ENCODE peak calls at places on chromosomes 3 and 15, in four cellular contexts. One of them, this sample, is unnamed.

GRCh38 chr3:39718674-39719595 is 90.5 kb upstream of the MYRIP start:
- DNase-seq in stimulated activated CD8-positive, alpha-beta memory T cell treated with anti-CD3 and anti-CD28 coated beads, Interleukin-4, amount 100 ng/mL, for 4 hours: no peak
- DNase-seq in smooth muscle cell of the brain vasculature: no peak
- DNase-seq in NCI-H2081: no peak
- DNase-seq in this sample: peak

GRCh38 chr15:38972831-38973230 is 408.2 kb upstream of the RASGRP1 start:
- DNase-seq in NCI-H2081: no peak
- DNase-seq in stimulated activated CD8-positive, alpha-beta memory T cell treated with anti-CD3 and anti-CD28 coated beads, Interleukin-4, amount 100 ng/mL, for 4 hours: no peak
- DNase-seq in smooth muscle cell of the brain vasculature: no peak
- DNase-seq in this sample: peak

GRCh38 chr3:150138824-150139223 is 168.1 kb upstream of the PFN2 start:
- DNase-seq in smooth muscle cell of the brain vasculature: no peak
- DNase-seq in NCI-H2081: no peak
- DNase-seq in stimulated activated CD8-positive, alpha-beta memory T cell treated with anti-CD3 and anti-CD28 coated beads, Interleukin-4, amount 100 ng/mL, for 4 hours: no peak
- DNase-seq in this sample: no peak

GRCh38 chr3:12405432-12406272 is 78.6 kb upstream of the TSEN2 start:
- DNase-seq in stimulated activated CD8-positive, alpha-beta memory T cell treated with anti-CD3 and anti-CD28 coated beads, Interleukin-4, amount 100 ng/mL, for 4 hours: no peak
- DNase-seq in smooth muscle cell of the brain vasculature: peak
- DNase-seq in NCI-H2081: no peak
- DNase-seq in this sample: no peak

GRCh38 chr15:85625856-85626255 is 168.9 kb downstream of the KLHL25 start:
- DNase-seq in stimulated activated CD8-positive, alpha-beta memory T cell treated with anti-CD3 and anti-CD28 coated beads, Interleukin-4, amount 100 ng/mL, for 4 hours: no peak
- DNase-seq in NCI-H2081: no peak
- DNase-seq in smooth muscle cell of the brain vasculature: no peak
- DNase-seq in this sample: peak

GRCh38 chr15:47811160-47811559 is 93.9 kb downstream of the SEMA6D start:
- DNase-seq in NCI-H2081: no peak
- DNase-seq in stimulated activated CD8-positive, alpha-beta memory T cell treated with anti-CD3 and anti-CD28 coated beads, Interleukin-4, amount 100 ng/mL, for 4 hours: no peak
- DNase-seq in smooth muscle cell of the brain vasculature: no peak
- DNase-seq in this sample: no peak

GRCh38 chr3:27479816-27480543 is 4.2 kb downstream of the SLC4A7 start:
- DNase-seq in NCI-H2081: no peak
- DNase-seq in smooth muscle cell of the brain vasculature: no peak
- DNase-seq in stimulated activated CD8-positive, alpha-beta memory T cell treated with anti-CD3 and anti-CD28 coated beads, Interleukin-4, amount 100 ng/mL, for 4 hours: no peak
- DNase-seq in this sample: no peak

GRCh38 chr15:39195988-39196486 is 384.8 kb upstream of the THBS1 start:
- DNase-seq in NCI-H2081: no peak
- DNase-seq in stimulated activated CD8-positive, alpha-beta memory T cell treated with anti-CD3 and anti-CD28 coated beads, Interleukin-4, amount 100 ng/mL, for 4 hours: no peak
- DNase-seq in smooth muscle cell of the brain vasculature: no peak
- DNase-seq in this sample: peak

GRCh38 chr3:50657407-50657806 is 17.3 kb upstream of the DOCK3 start:
- DNase-seq in NCI-H2081: no peak
- DNase-seq in stimulated activated CD8-positive, alpha-beta memory T cell treated with anti-CD3 and anti-CD28 coated beads, Interleukin-4, amount 100 ng/mL, for 4 hours: no peak
- DNase-seq in smooth muscle cell of the brain vasculature: no peak
- DNase-seq in this sample: no peak

GRCh38 chr3:69855436-69856162 is 116.3 kb downstream of the MITF start:
- DNase-seq in NCI-H2081: peak
- DNase-seq in stimulated activated CD8-positive, alpha-beta memory T cell treated with anti-CD3 and anti-CD28 coated beads, Interleukin-4, amount 100 ng/mL, for 4 hours: no peak
- DNase-seq in smooth muscle cell of the brain vasculature: no peak
- DNase-seq in this sample: peak